ENCODE peak calls at places on chromosomes 6 and 20, in eight cellular contexts. N is fibroblast of lung, J is heart right ventricle, A is heart left ventricle, D is lung, B is AG04450, W is ovary, Q is hepatocyte. O is an unnamed sample. For H3K27me3, the result is how much of the 10 kb centered on the place peaks cover.

GRCh38 chr6:136415351-136416005 is 125.8 kb upstream of the BCLAF1 start:
- DNase-seq in N (no peak), J (no peak), A (peak), D (peak), B (no peak), W (no peak), Q (no peak), O (no peak)

GRCh38 chr6:91895592-91895991 is 1308.7 kb upstream of the MAP3K7 start:
- DNase-seq in N (peak), J (no peak), A (no peak), D (no peak), B (no peak), W (no peak), Q (peak), O (no peak)

GRCh38 chr6:121443953-121444590 is 8.6 kb downstream of the GJA1 start:
- DNase-seq in N (peak), J (peak), A (peak), D (no peak), B (no peak), W (no peak), Q (no peak), O (no peak)

GRCh38 chr6:151497935-151498726 is 4.3 kb downstream of the CCDC170 start:
- DNase-seq in N (no peak), J (no peak), A (no peak), D (no peak), B (no peak), W (no peak), Q (no peak), O (no peak)

GRCh38 chr6:169986171-169986847 is 234.9 kb downstream of the ERMARD start:
- DNase-seq in N (no peak), J (no peak), A (no peak), D (no peak), B (no peak), W (no peak), Q (no peak), O (no peak)

GRCh38 chr20:45611054-45611453 is 18.5 kb upstream of the WFDC10A start:
- DNase-seq in N (peak), J (no peak), A (no peak), D (no peak), B (peak), W (no peak), Q (no peak), O (no peak)

GRCh38 chr6:18543061-18543460 is 155.9 kb downstream of the RNF144B start:
- DNase-seq in N (no peak), J (no peak), A (no peak), D (no peak), B (no peak), W (no peak), Q (no peak), O (no peak)

GRCh38 chr6:79373246-79373645 is 138.8 kb upstream of the HMGN3 start:
- DNase-seq in N (no peak), J (no peak), A (no peak), D (peak), B (no peak), W (no peak), Q (peak), O (no peak)

GRCh38 chr20:44635877-44636276 is 15.6 kb downstream of the ADA start:
- DNase-seq in N (no peak), J (no peak), A (no peak), D (no peak), B (no peak), W (no peak), Q (no peak), O (no peak)

GRCh38 chr6:170062209-170062903 is 228.5 kb downstream of the DLL1 start:
- DNase-seq in N (no peak), J (peak), A (no peak), D (no peak), B (no peak), W (no peak), Q (no peak), O (peak)

GRCh38 chr6:88728756-88729155 is 234.7 kb downstream of the RNGTT start:
- DNase-seq in N (no peak), J (no peak), A (no peak), D (no peak), B (no peak), W (no peak), Q (no peak), O (no peak)

GRCh38 chr20:31587545-31588389 is 17.3 kb upstream of the ID1 start:
- DNase-seq in N (peak), J (peak), A (peak), D (no peak), B (no peak), W (no peak), Q (peak), O (peak)

GRCh38 chr6:106081715-106082114 is 4.4 kb upstream of the PRDM1 start:
- DNase-seq in N (no peak), J (no peak), A (no peak), D (no peak), B (no peak), W (no peak), Q (no peak), O (no peak)

GRCh38 chr6:108592371-108593337 is 31.9 kb downstream of the FOXO3 start:
- DNase-seq in N (peak), J (no peak), A (peak), D (no peak), B (no peak), W (no peak), Q (no peak), O (no peak)

GRCh38 chr6:12815089-12815488 is 98.5 kb downstream of the PHACTR1 start:
- DNase-seq in N (no peak), J (no peak), A (no peak), D (no peak), B (no peak), W (no peak), Q (no peak), O (no peak)

GRCh38 chr20:50464026-50464724 is 46.0 kb upstream of the PTPN1 start:
- DNase-seq in N (peak), J (peak), A (peak), D (peak), B (no peak), W (peak), Q (peak), O (peak)

GRCh38 chr6:44480097-44480539 is 92.6 kb downstream of the CDC5L start:
- DNase-seq in N (no peak), J (no peak), A (no peak), D (no peak), B (no peak), W (no peak), Q (no peak), O (no peak)

GRCh38 chr20:4835244-4836177 is 113.8 kb downstream of the PRND start:
- DNase-seq in N (peak), J (peak), A (peak), D (no peak), B (no peak), W (peak), Q (peak), O (no peak)

GRCh38 chr20:14062786-14063185 is 67.5 kb downstream of the MACROD2 start:
- DNase-seq in N (peak), J (no peak), A (no peak), D (no peak), B (no peak), W (no peak), Q (no peak), O (no peak)

GRCh38 chr6:142570221-142570671 is 268.4 kb downstream of the ADGRG6 start:
- DNase-seq in N (peak), J (no peak), A (no peak), D (no peak), B (peak), W (no peak), Q (peak), O (no peak)

GRCh38 chr6:127100510-127101140 is 17.8 kb upstream of the RSPO3 start:
- DNase-seq in N (peak), J (no peak), A (no peak), D (no peak), B (no peak), W (no peak), Q (no peak), O (no peak)

DNA sequence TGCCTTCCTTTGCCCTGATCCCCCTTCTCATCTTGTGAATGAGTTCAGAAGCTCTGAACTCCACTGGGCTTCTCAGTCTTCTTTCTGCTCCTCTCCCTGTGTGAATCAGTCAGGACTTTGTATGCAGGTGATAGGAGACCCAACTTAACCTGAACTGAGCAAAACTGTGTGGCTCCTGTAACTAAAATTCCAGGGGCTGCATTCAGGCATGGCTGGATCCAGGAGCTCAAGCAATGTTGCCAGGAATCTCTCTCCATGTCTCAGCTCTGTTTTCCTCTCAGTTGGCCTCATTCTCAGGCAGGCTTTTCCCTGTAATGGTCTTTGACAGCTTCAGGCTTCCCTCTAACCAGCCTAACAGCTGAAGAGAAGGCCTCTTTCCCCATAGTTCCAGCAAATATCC is 50.9 kb upstream of the ZNFX1 start:
- DNase-seq in N (no peak), J (no peak), A (no peak), D (no peak), B (no peak), W (no peak), Q (no peak), O (no peak)
- H3K27me3 ChIP-seq in N (under half), J (under half), A (under half), D (under half), B (under half), W (under half), Q (under half), O (under half)

DNA sequence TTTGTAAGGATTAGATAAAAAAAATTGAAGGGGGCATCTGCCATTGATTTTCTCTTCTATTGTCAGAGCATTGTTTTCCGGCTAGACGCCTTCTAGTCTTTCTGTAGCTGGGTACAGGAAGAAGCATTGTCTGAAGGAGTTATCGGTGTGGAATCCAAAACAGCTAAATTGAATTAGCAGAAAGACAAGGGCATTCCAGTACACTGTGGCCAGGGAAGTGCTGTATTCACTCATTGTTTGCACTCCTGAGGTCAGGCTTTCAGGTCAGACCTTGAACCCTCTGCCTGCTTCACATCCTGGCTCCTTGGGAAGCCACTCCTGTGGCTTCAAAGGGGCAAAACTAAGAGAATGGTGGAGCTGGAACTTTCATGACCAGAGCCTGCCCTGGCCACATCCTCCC is 81.1 kb upstream of the SNAP25 start:
- DNase-seq in N (peak), J (no peak), A (peak), D (no peak), B (no peak), W (no peak), Q (no peak), O (no peak)
- H3K27me3 ChIP-seq in N (under half), J (under half), A (under half), D (under half), B (under half), W (under half), Q (under half), O (under half)

GRCh38 chr20:3674447-3674846 is 7.4 kb downstream of the ADAM33 start:
- DNase-seq in N (no peak), J (no peak), A (no peak), D (no peak), B (no peak), W (no peak), Q (no peak), O (no peak)

GRCh38 chr20:3671986-3672863 is 9.0 kb upstream of the GFRA4 start:
- DNase-seq in N (no peak), J (no peak), A (no peak), D (no peak), B (no peak), W (no peak), Q (no peak), O (no peak)

GRCh38 chr20:3673551-3674070 is 8.2 kb downstream of the ADAM33 start:
- DNase-seq in N (no peak), J (no peak), A (no peak), D (no peak), B (no peak), W (no peak), Q (no peak), O (no peak)

GRCh38 chr20:3670945-3671344 is 7.7 kb upstream of the GFRA4 start:
- DNase-seq in N (no peak), J (no peak), A (no peak), D (no peak), B (no peak), W (no peak), Q (no peak), O (no peak)

DNA sequence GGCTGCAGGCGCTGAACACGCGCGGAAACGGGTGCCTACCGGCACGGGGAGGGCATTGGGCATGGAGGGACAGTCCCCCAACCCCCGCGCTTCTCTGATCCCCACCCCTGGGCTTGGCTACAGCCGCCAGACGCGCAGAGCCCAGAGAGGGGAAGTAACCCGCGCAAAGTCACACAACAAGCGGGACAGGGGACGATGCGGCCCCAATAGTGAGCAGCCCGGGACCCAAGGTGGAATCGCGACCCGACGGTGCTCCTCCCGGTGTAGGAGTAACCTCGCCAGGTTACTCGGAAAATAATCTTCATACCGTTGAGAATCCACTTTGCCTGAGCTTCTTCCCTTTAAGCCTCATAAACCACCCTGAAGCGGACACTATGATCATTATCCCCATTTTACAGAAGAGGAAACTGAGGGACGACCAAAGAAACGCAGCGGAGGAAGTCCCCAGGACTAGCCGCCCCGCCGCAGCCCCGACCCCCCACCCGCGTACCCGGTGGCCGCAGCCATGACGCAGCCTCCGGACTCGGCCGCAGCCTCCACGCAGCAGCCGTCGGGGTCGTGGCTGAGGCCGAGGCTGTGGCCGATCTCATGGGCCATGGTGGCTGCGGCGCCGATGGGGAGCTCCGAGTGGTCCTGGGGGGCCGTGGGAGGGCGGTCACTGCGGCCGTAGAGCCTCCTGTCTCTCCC is 8.8 kb downstream of the ADAM33 start:
- DNase-seq in N (no peak), J (no peak), A (no peak), D (no peak), B (no peak), W (no peak), Q (no peak), O (peak)
- H3K27me3 ChIP-seq in N (under half), J (half or more), A (under half), D (under half), B (under half), W (under half), Q (under half), O (under half)

GRCh38 chr20:64143018-64143801 is 21.0 kb upstream of the MYT1 start:
- DNase-seq in N (no peak), J (no peak), A (no peak), D (no peak), B (no peak), W (no peak), Q (no peak), O (peak)

GRCh38 chr20:64140421-64140820 is 23.8 kb upstream of the MYT1 start:
- DNase-seq in N (no peak), J (no peak), A (no peak), D (no peak), B (no peak), W (no peak), Q (peak), O (peak)

GRCh38 chr20:64144144-64144912 is 19.9 kb upstream of the MYT1 start:
- DNase-seq in N (no peak), J (no peak), A (no peak), D (no peak), B (no peak), W (no peak), Q (no peak), O (peak)

GRCh38 chr20:64140956-64141355 is 23.3 kb upstream of the MYT1 start:
- DNase-seq in N (no peak), J (no peak), A (no peak), D (no peak), B (no peak), W (no peak), Q (no peak), O (peak)

GRCh38 chr20:64142546-64142945 is 21.7 kb upstream of the MYT1 start:
- DNase-seq in N (no peak), J (no peak), A (no peak), D (no peak), B (no peak), W (no peak), Q (no peak), O (peak)
- H3K27me3 ChIP-seq in N (under half), J (under half), A (under half), D (under half), B (under half), W (under half), Q (under half), O (under half)

GRCh38 chr6:56962451-56962850 is 7.5 kb downstream of the BEND6 start:
- DNase-seq in N (peak), J (no peak), A (no peak), D (no peak), B (no peak), W (no peak), Q (no peak), O (no peak)

GRCh38 chr6:56965126-56965525 is 10.2 kb downstream of the BEND6 start:
- DNase-seq in N (no peak), J (no peak), A (no peak), D (no peak), B (no peak), W (no peak), Q (no peak), O (no peak)

GRCh38 chr6:56961151-56961550 is 6.2 kb downstream of the BEND6 start:
- DNase-seq in N (no peak), J (no peak), A (no peak), D (no peak), B (no peak), W (no peak), Q (no peak), O (no peak)

GRCh38 chr6:56963793-56964192 is 8.9 kb downstream of the BEND6 start:
- DNase-seq in N (no peak), J (no peak), A (no peak), D (no peak), B (no peak), W (no peak), Q (no peak), O (no peak)

GRCh38 chr6:56963043-56963442 is 8.1 kb downstream of the BEND6 start:
- DNase-seq in N (peak), J (no peak), A (no peak), D (no peak), B (no peak), W (no peak), Q (no peak), O (no peak)
- H3K27me3 ChIP-seq in N (under half), J (under half), A (under half), D (under half), B (under half), W (under half), Q (under half), O (under half)

O was measured in H7.